ENCODE peak calls at places on chromosomes 11 and 22, in ten cellular contexts. W is NCI-H1105; O is AG09319; P is anterior cingulate cortex; Q is non-pigmented ciliary epithelial cell; N is iris pigment epithelial cell; X is stimulated activated CD8-positive, alpha-beta memory T cell treated with anti-CD3 and anti-CD28 coated beads, Interleukin-7, amount 100 ng/mL, for 48 hours; F is brain microvascular endothelial cell; J is cardiac fibroblast; G is globus pallidus. K is an unnamed sample.

GRCh38 chr22:43427296-43428004 is 15.6 kb downstream of the MPPED1 start:
- DNase-seq in O (no peak), G (no peak), N (no peak), X (no peak), Q (no peak), F (no peak), J (no peak), W (no peak), P (no peak), K (no peak)

GRCh38 chr22:23525510-23525909 is 54.6 kb downstream of the IGLL1 start:
- DNase-seq in J (no peak), O (no peak), G (no peak), Q (no peak), F (no peak), W (no peak), P (no peak), X (no peak), N (no peak), K (no peak)

GRCh38 chr11:122100222-122101080 is 15.6 kb downstream of the BLID start:
- DNase-seq in N (peak; percentile 79), O (peak; percentile 75), F (no peak), X (no peak), W (no peak), Q (no peak), G (peak; percentile 83), P (no peak), J (peak; percentile 90), K (no peak)

GRCh38 chr11:67649634-67650540 is 643 bp downstream of the ACY3 start:
- DNase-seq in Q (no peak), N (no peak), W (no peak), F (no peak), J (no peak), X (no peak), G (no peak), O (no peak), P (no peak), K (peak; percentile 34)

GRCh38 chr22:36425977-36426523 is 38.3 kb upstream of the MYH9 start:
- DNase-seq in F (no peak), G (no peak), W (no peak), X (no peak), O (no peak), J (peak; percentile 56), N (peak; percentile 42), Q (no peak), P (no peak), K (no peak)

GRCh38 chr11:15123849-15124248 is 9.1 kb downstream of the INSC start:
- DNase-seq in F (peak; percentile 88), P (no peak), W (no peak), Q (peak; percentile 83), N (peak; percentile 84), J (peak; percentile 47), X (no peak), G (no peak), O (no peak), K (no peak)

GRCh38 chr11:37087650-37088572 is 489.9 kb upstream of the RAG2 start:
- DNase-seq in O (no peak), P (no peak), Q (no peak), N (no peak), J (no peak), G (no peak), W (no peak), F (no peak), X (no peak), K (no peak)

GRCh38 chr11:104256525-104256924 is 92.6 kb upstream of the PDGFD start:
- DNase-seq in Q (no peak), W (no peak), P (no peak), N (peak; percentile 34), O (no peak), F (no peak), X (no peak), G (no peak), J (peak; percentile 45), K (no peak)

GRCh38 chr22:37199839-37200161 is 11.8 kb upstream of the C1QTNF6 start:
- DNase-seq in X (no peak), P (no peak), N (no peak), W (peak; percentile 36), J (no peak), O (no peak), Q (no peak), G (no peak), F (no peak), K (no peak)

GRCh38 chr11:64765841-64766682 is 6.3 kb upstream of the PYGM start:
- DNase-seq in X (no peak), W (no peak), J (no peak), N (no peak), O (no peak), P (no peak), F (no peak), Q (no peak), G (no peak), K (no peak)

GRCh38 chr22:19036229-19036522 is 86.0 kb downstream of the DGCR2 start:
- DNase-seq in W (no peak), X (no peak), F (no peak), J (no peak), G (no peak), N (no peak), Q (no peak), O (no peak), P (no peak), K (no peak)

GRCh38 chr11:64924910-64925284 is 408 bp downstream of the PPP2R5B start:
- DNase-seq in O (no peak), J (peak; percentile 13), N (no peak), P (no peak), G (peak; percentile 24), X (no peak), F (no peak), W (no peak), Q (no peak), K (no peak)

GRCh38 chr11:79419120-79419519 is 21.7 kb downstream of the TENM4 start:
- DNase-seq in X (no peak), F (peak; percentile 56), N (peak; percentile 72), G (no peak), Q (no peak), J (no peak), O (no peak), W (no peak), P (no peak), K (no peak)

GRCh38 chr11:15199693-15200092 is 85.0 kb downstream of the INSC start:
- DNase-seq in X (no peak), N (no peak), W (peak; percentile 51), O (no peak), G (peak; percentile 9), J (peak; percentile 10), F (no peak), P (no peak), Q (no peak), K (no peak)

GRCh38 chr22:50314455-50315288 is 7.2 kb upstream of the PLXNB2 start:
- DNase-seq in J (no peak), X (peak; percentile 75), F (no peak), N (no peak), G (no peak), P (no peak), Q (no peak), W (no peak), O (no peak), K (no peak)

GRCh38 chr11:122696662-122697061 is 41.1 kb downstream of the UBASH3B start:
- DNase-seq in J (no peak), P (no peak), X (peak; percentile 74), N (no peak), Q (no peak), O (no peak), G (no peak), W (no peak), F (no peak), K (peak; percentile 38)

GRCh38 chr11:27210509-27210908 is 152.5 kb downstream of the CCDC34 start:
- DNase-seq in G (no peak), Q (no peak), O (no peak), F (no peak), P (no peak), J (no peak), W (no peak), X (no peak), N (no peak), K (no peak)

GRCh38 chr11:126392638-126393023 is 37.1 kb downstream of the ST3GAL4 start:
- DNase-seq in P (no peak), G (no peak), J (peak; percentile 52), W (no peak), X (no peak), Q (no peak), O (no peak), N (no peak), F (no peak), K (no peak)

GRCh38 chr11:26537341-26537740 is 34.7 kb downstream of the MUC15 start:
- DNase-seq in J (no peak), F (no peak), W (no peak), O (no peak), G (no peak), N (no peak), Q (no peak), P (no peak), X (no peak), K (no peak)